ENCODE peak calls at places on chromosomes 5 and 9, in six cellular contexts. H is K562, L is upper lobe of left lung, C is esophagus squamous epithelium, R is tibial artery, D is caudate nucleus. O is an unnamed sample.

GRCh38 chr9:134661791-134662142 is 20.2 kb downstream of the COL5A1 start:
- DNase-seq in D (no peak), H (no peak), C (no peak), R (peak; percentile 86), L (no peak), O (no peak)

GRCh38 chr5:112109331-112109993 is 309.6 kb downstream of the EPB41L4A start:
- DNase-seq in R (no peak), C (no peak), D (no peak), H (peak; percentile 1), L (peak; percentile 87), O (no peak)

GRCh38 chr9:18269561-18269960 is 204.4 kb upstream of the ADAMTSL1 start:
- DNase-seq in R (no peak), D (no peak), L (no peak), C (no peak), H (no peak), O (no peak)

GRCh38 chr5:160640417-160640816 is 211.6 kb downstream of the ATP10B start:
- DNase-seq in H (no peak), C (no peak), R (no peak), L (no peak), D (no peak), O (no peak)

GRCh38 chr5:41869150-41869738 is 981 bp downstream of the OXCT1 start:
- DNase-seq in C (no peak), R (peak; percentile 90), D (peak; percentile 68), L (no peak), H (peak; percentile 55), O (peak; percentile 32)

GRCh38 chr5:62592558-62592957 is 13.9 kb downstream of the LRRC70 start:
- DNase-seq in H (no peak), R (no peak), C (no peak), D (no peak), L (peak; percentile 42), O (no peak)

GRCh38 chr5:74433255-74434123 is 207.0 kb downstream of the ENC1 start:
- DNase-seq in H (no peak), D (no peak), L (peak; percentile 26), R (no peak), C (no peak), O (peak; percentile 87)

GRCh38 chr5:102152906-102153787 is 142.9 kb downstream of the SLCO4C1 start:
- DNase-seq in R (no peak), L (no peak), D (no peak), H (peak; percentile 16), C (no peak), O (no peak)

GRCh38 chr5:55450050-55450765 is 84.6 kb downstream of the PLPP1 start:
- DNase-seq in C (no peak), R (no peak), H (no peak), L (no peak), D (no peak), O (no peak)

GRCh38 chr5:75040973-75041372 is 11.4 kb downstream of the GCNT4 start:
- DNase-seq in C (no peak), H (no peak), L (no peak), D (no peak), R (no peak), O (no peak)

GRCh38 chr5:171442287-171443042 is 23.0 kb downstream of the FGF18 start:
- DNase-seq in C (no peak), L (no peak), R (no peak), D (no peak), H (peak; percentile 54), O (no peak)

GRCh38 chr9:132002827-132003704 is 76.6 kb downstream of the MED27 start:
- DNase-seq in D (no peak), C (no peak), L (no peak), R (no peak), H (no peak), O (no peak)

GRCh38 chr9:113541019-113541900 is 77.7 kb downstream of the RGS3 start:
- DNase-seq in L (no peak), H (peak; percentile 90), D (no peak), C (no peak), R (peak; percentile 63), O (peak; percentile 42)

GRCh38 chr9:134629061-134629585 is 12.5 kb upstream of the COL5A1 start:
- DNase-seq in L (peak; percentile 10), C (no peak), H (no peak), D (no peak), R (peak; percentile 48), O (no peak)

GRCh38 chr5:108636135-108636888 is 111.4 kb upstream of the FER start:
- DNase-seq in C (no peak), L (no peak), D (no peak), H (no peak), R (no peak), O (no peak)

GRCh38 chr9:38154501-38155421 is 85.7 kb upstream of the SHB start:
- DNase-seq in R (no peak), L (no peak), H (no peak), D (no peak), C (no peak), O (no peak)

GRCh38 chr9:98570663-98571440 is 137.9 kb downstream of the GABBR2 start:
- DNase-seq in C (no peak), R (no peak), H (peak; percentile 63), L (no peak), D (no peak), O (no peak)

GRCh38 chr9:21031818-21032203 is 371 bp upstream of the HACD4 start:
- DNase-seq in H (no peak), D (no peak), C (no peak), R (no peak), L (no peak), O (no peak)

GRCh38 chr9:21028476-21028875 is 3.0 kb downstream of the HACD4 start:
- DNase-seq in H (no peak), R (no peak), D (no peak), L (no peak), C (no peak), O (no peak)

GRCh38 chr9:21029661-21030060 is 1.8 kb downstream of the HACD4 start:
- DNase-seq in L (no peak), R (no peak), H (no peak), D (no peak), C (no peak), O (no peak)

GRCh38 chr9:21031091-21031817 is at the start of gene HACD4:
- DNase-seq in L (peak; percentile 80), H (no peak), C (peak; percentile 8), D (peak; percentile 52), R (peak; percentile 80), O (peak; percentile 13)

DNA sequence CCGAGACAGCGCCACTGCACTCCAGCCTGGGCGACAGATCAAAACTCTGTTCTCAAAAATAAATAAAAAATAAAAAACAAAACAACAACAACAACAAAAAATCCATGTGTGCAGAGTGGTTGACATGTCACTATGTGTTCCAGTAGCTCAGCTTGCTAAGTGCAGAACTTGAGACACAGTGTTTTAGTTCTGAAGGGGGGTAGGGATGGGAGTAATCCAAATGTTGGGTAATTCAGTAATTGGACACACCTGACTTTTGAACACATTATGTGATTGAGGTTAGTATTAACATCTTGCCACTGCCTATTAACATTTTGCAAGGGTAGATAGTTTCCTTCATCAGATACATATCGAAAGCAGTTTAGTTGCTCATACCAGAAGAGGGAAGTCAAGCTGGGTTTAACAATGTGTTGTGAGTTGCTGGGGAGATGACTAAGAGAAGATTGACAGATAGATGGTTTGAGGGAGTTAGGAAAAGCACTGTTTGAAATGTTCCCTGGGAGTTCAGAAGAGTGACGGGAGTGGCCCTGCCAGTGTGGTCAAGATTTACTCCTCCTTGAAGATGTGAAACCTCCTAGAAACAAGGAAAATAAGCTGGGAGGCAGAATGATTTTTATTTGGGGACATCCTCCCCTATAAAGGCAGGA is 928 bp downstream of the HACD4 start:
- DNase-seq in L (peak; percentile 24), D (no peak), H (no peak), R (no peak), C (no peak), O (peak; percentile 35)
- H3K27ac ChIP-seq in L (peak overlapping the region; percentile 71), D (peak overlapping the region; percentile 89), H (no peak overlapping the region), R (peak overlapping the region; percentile 80), C (peak overlapping the region; percentile 49), O (no peak overlapping the region)

GRCh38 chr9:129894106-129894823 is 59.0 kb downstream of the USP20 start:
- DNase-seq in H (no peak), L (no peak), R (no peak), D (no peak), C (no peak), O (no peak)
- H3K27ac ChIP-seq in H (no peak overlapping the region), L (no peak overlapping the region), R (no peak overlapping the region), D (peak overlapping the region; percentile 8), C (no peak overlapping the region), O (no peak overlapping the region)

DNA sequence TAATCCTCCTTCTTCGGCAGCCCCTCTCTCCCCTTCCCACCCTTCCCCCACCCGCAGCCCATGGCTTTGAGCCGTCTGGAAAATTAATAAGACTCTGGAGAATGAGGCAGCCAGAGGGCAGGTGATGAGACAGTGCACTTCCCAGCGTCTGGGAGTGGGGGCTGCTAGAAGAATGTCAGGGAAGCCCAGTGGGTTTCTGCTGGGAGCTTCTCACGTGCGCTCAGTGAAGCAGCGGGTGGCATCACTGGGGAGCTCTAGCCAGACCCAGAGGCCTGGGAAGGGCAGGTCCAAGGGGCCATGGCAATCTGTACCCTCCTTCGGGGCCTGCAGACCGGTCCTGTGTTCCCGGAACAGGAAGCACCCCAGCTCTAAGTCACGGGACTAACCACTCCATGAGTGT is 164.9 kb upstream of the OTULINL start:
- DNase-seq in R (no peak), D (no peak), H (no peak), L (no peak), C (no peak), O (no peak)
- H3K27ac ChIP-seq in R (no peak overlapping the region), D (no peak overlapping the region), H (no peak overlapping the region), L (no peak overlapping the region), C (no peak overlapping the region), O (no peak overlapping the region)

DNA sequence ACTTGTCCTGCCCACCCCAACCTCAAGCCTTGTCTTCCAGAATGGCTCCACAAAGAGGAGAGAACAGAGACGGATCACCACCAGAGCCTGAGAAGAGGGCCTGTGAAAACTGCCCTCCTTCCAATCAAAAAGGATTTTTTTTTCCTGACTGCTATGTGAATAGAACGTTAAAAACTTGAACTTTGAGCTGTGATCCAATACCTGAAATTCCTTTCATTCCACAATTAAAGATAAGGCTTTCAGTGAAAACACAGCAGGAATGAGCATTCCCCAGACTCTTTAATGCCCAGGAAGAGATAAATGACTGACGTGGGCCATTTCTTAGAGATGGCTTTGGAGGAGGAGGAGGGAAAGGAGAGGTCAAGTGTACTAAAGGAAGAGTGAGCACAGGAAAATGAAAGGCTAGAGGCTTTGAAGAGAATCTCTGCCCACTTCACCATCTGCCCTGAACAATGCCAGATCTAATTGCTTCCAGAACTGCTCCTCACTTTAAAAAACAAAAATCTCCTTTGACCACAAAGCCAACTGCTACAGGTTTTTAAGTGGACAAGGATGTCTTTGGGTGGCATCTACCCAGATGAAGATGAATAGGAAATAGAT is 177.9 kb upstream of the MAP3K1 start:
- DNase-seq in D (no peak), C (no peak), H (no peak), R (no peak), L (no peak), O (peak; percentile 58)
- H3K27ac ChIP-seq in D (no peak overlapping the region), C (no peak overlapping the region), H (no peak overlapping the region), R (no peak overlapping the region), L (no peak overlapping the region), O (peak overlapping the region; percentile 35)

DNA sequence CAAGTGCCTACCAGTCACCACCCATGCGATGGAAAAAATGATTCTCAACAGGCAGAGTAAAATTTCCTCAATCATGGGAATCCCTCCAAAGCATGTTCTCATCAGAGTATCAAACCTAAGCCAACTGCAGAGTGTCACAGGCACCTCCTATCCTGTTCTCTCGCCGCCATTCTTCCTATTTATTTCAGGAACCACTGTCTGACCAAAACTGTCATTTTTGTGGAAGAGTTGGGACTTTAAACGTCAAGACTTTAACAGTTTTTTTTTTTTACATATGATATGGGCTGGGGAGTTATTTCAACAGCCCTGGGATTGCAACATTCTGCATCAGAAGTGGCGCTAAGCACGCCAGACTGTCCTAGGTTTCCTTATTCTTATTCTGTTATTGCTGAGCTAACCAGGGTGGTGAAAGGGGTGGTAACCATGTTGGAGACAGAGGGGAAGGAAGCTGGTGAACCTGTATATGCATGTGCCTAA is 29.5 kb downstream of the PFDN1 start:
- DNase-seq in L (peak; percentile 79), D (no peak), C (no peak), R (no peak), H (no peak), O (no peak)
- H3K27ac ChIP-seq in L (peak overlapping the region; percentile 73), D (no peak overlapping the region), C (no peak overlapping the region), R (no peak overlapping the region), H (no peak overlapping the region), O (no peak overlapping the region)

O was measured in endothelial cell of umbilical vein.